ENCODE peak calls at places on chromosomes 6 and 20, in four cellular contexts. H is K562, J is GM12878, W is HL-60. G is an unnamed sample.

GRCh38 chr20:52675414-52675813 is 296.7 kb upstream of the TSHZ2 start:
- DNase-seq in H (no peak), J (no peak), W (peak; percentile 89), G (no peak)

GRCh38 chr6:99614430-99615161 is 8.0 kb downstream of the PRDM13 start:
- DNase-seq in H (no peak), J (no peak), W (no peak), G (no peak)

GRCh38 chr6:5365430-5366195 is 104.3 kb downstream of the FARS2 start:
- DNase-seq in H (no peak), J (no peak), W (no peak), G (no peak)

GRCh38 chr20:1509237-1509636 is 18.0 kb upstream of the SIRPB2 start:
- DNase-seq in H (no peak), J (no peak), W (no peak), G (no peak)

GRCh38 chr6:163710552-163710951 is 296.0 kb downstream of the QKI start:
- DNase-seq in H (peak; percentile 57), J (no peak), W (no peak), G (no peak)

GRCh38 chr6:72620866-72621242 is 1.0 kb upstream of the KCNQ5 start:
- DNase-seq in H (no peak), J (no peak), W (no peak), G (no peak)

GRCh38 chr6:15389759-15390723 is 144.2 kb downstream of the JARID2 start:
- DNase-seq in H (peak; percentile 76), J (peak; percentile 52), W (no peak), G (no peak)

GRCh38 chr6:166638566-166638965 is 11.5 kb upstream of the RPS6KA2 start:
- DNase-seq in H (no peak), J (no peak), W (no peak), G (no peak)

GRCh38 chr6:4853782-4854511 is 77.7 kb downstream of the CDYL start:
- DNase-seq in H (peak; percentile 71), J (no peak), W (no peak), G (no peak)

GRCh38 chr20:52972965-52973819 is 1.0 kb downstream of the TSHZ2 start:
- DNase-seq in H (no peak), J (no peak), W (no peak), G (no peak)

GRCh38 chr6:14945461-14946210 is 300.2 kb upstream of the JARID2 start:
- DNase-seq in H (no peak), J (no peak), W (no peak), G (no peak)

GRCh38 chr6:53899512-53899911 is 104.7 kb downstream of the LRRC1 start:
- DNase-seq in H (no peak), J (no peak), W (no peak), G (no peak)

GRCh38 chr20:33014336-33015113 is 7.0 kb downstream of the BPIFB2 start:
- DNase-seq in H (no peak), J (no peak), W (no peak), G (no peak)

GRCh38 chr6:137823826-137824501 is 43.1 kb upstream of the TNFAIP3 start:
- DNase-seq in H (peak; percentile 51), J (no peak), W (no peak), G (no peak)

GRCh38 chr6:18397701-18398100 is 10.6 kb downstream of the RNF144B start:
- DNase-seq in H (no peak), J (no peak), W (no peak), G (no peak)

GRCh38 chr20:17533396-17533795 is 2.2 kb upstream of the BFSP1 start:
- DNase-seq in H (peak; percentile 44), J (no peak), W (no peak), G (no peak)

GRCh38 chr6:44297063-44298038 is 15.8 kb downstream of the AARS2 start:
- DNase-seq in H (peak; percentile 53), J (no peak), W (no peak), G (peak; percentile 57)

GRCh38 chr20:53157443-53158408 is 185.6 kb downstream of the TSHZ2 start:
- DNase-seq in H (peak; percentile 55), J (no peak), W (peak; percentile 11), G (no peak)

GRCh38 chr6:157789861-157790260 is 33.2 kb upstream of the SNX9 start:
- DNase-seq in H (peak; percentile 75), J (no peak), W (no peak), G (no peak)

GRCh38 chr6:116410945-116411623 is 40.3 kb downstream of the DSE start:
- DNase-seq in H (no peak), J (no peak), W (no peak), G (no peak)

GRCh38 chr20:13008761-13009681 is at the start of gene SPTLC3:
- DNase-seq in H (no peak), J (no peak), W (no peak), G (no peak)

DNA sequence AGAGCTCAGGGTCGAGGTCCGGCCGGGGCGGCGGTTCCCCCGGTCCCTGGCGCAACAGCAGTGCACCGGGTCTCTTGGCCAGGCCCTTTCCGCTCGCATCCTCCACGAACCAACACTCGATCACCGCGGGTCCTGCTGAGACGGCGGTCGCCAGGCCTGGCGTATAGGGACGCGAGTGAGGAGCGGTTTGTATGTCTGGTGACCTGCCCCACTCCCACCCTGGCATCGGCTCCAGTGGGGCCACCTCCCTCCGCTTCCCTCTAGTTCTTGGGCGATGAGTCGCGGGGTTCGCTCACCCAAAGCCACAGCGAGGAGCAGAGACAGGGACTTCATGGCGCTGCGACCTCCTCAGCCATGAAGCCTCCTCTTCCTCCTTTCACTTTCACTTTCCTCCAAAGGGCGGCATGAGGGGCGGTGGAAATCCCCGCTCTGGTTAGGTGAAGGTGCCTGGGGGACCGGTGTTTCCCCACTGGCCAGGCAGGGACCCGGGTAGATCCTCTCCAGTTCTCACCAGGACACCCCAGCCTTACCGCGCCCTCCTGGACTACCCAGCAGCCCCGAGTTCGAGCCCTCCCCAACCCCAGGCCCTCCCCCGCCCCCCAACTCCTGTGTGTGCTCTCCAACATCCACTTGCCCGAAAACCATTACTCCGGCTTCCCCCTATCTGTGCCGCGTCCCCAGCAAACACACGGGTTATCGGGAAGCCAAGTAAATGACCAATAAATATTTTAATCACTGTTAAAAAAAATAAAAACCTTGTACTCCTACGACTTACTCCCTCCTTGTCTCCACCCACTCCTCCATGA is at the start of gene TAPBP:
- DNase-seq in H (peak; percentile 61), J (no peak), W (no peak), G (peak; percentile 63)
- TF ChIP-seq POLR2AphosphoS5 in H (no peak), J (peak; percentile 83), W (peak; percentile 67), G (peak; percentile 79)

DNA sequence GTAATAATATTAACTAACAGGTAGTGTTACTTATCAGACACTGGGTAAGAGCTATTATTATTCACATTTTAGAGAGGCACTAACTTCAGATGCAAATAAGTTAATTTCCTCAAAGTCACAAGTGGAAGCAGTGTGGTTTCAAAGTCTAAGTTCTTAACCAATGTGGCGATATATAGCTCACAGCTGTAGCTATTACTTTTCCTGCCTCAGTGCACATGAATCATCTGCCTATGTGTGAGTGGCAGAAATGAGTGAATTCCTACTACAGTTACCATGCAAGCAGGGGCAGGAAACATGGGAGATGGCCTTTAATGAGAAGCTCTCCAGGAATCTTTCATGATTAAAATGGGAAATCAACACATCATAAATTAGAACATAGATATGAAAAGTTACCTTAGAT is 126.2 kb upstream of the EYA4 start:
- DNase-seq in H (no peak), J (no peak), W (no peak), G (no peak)
- TF ChIP-seq SPI1 in H (no peak), J (no peak), W (no peak), G (no peak)

DNA sequence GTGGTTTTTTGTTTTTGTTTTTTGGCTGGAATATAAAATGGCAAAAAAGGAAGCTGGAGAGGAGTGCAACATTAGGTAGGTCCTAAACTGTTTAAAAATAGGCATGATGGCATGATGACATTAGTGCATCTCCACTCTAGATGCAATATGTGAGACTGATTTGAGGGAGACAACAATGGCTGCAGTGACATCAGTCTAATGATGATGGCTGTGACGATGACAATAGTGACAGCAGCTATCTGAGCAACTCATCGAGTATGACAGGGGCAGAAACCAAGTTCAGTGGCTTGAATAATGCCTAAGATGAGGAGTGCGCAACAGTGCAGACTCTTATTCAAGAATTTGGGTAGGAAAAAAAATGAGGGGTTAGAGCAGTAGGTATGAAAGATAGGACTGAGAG is 82.0 kb downstream of the HS3ST5 start:
- DNase-seq in H (no peak), J (no peak), W (no peak), G (no peak)
- TF ChIP-seq POLR2AphosphoS5 in H (no peak), J (no peak), W (no peak), G (no peak)

DNA sequence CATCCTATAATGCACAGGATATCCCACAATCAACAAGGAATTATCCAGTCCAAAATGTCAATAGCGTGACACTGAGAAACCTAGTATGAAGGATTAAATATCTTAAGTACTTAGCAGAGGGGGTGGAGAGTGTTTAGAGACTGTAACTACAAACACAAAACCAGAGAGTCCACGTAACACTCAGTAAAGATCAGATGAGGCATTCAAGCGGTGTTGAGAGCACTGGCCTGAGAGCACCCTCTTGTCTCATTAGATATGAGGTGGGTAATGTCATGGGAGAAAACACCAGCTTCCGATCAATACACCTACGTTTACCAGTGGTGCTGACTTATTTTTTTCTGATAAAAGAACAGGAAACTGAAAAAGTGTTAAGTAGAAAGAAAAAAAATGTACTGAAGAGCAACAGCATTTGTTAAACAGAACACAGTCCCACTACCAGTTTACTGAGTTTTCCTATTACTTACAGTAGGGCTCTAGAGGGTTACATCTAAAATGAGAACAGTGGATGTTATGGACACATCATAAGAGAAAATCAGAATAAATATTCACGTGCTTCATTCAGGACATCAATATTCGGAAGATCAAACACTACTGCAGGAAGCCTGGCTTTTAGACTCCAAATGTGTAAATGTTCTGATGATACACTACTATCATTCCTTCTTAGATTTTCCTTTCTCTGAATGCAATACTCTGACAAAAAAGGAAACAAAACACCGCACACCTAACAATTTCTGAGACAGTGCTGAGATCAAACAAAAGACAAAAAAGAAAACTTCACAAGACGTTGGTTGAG is 2.1 kb downstream of the FAM184A start:
- DNase-seq in H (no peak), J (no peak), W (no peak), G (no peak)
- TF ChIP-seq SPI1 in H (no peak), J (no peak), W (no peak), G (no peak)

GRCh38 chr6:170137176-170137891 is 153.5 kb downstream of the DLL1 start:
- DNase-seq in H (no peak), J (no peak), W (no peak), G (no peak)
- TF ChIP-seq POLR2AphosphoS5 in H (no peak), J (no peak), W (no peak), G (no peak)

GRCh38 chr6:168154263-168154917 is 75.4 kb upstream of the FRMD1 start:
- DNase-seq in H (no peak), J (no peak), W (no peak), G (no peak)

GRCh38 chr6:168155821-168156741 is 77.1 kb upstream of the FRMD1 start:
- DNase-seq in H (no peak), J (no peak), W (no peak), G (no peak)

GRCh38 chr6:168156742-168157265 is 77.8 kb upstream of the FRMD1 start:
- DNase-seq in H (no peak), J (no peak), W (no peak), G (no peak)

GRCh38 chr6:168157272-168158007 is 78.4 kb upstream of the FRMD1 start:
- DNase-seq in H (no peak), J (no peak), W (no peak), G (no peak)

DNA sequence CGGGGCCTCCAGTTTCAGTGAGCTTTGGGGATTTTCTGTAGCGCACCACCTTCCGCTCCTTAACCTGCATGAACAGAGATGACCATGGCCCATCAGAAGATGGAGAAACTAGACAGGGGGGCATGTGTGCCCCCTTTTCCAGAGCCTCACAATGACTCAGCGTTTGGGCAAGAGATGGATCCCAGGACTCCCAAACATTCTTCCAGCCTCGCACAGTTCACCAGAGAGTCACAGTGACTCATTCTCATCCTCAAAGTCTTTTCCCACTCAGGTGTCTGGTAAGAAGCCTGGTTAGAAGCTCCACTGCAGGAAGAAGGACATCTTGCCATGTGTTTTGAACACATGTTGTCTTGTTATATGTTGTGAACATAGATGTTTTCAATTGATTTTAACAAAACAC is 76.2 kb upstream of the FRMD1 start:
- DNase-seq in H (no peak), J (no peak), W (no peak), G (no peak)
- TF ChIP-seq SPI1 in H (no peak), J (no peak), W (no peak), G (no peak)

G was measured in GM12891.